ENCODE peak calls at places on chromosome 6, in seven cellular contexts. E is neural progenitor cell, S is mammary epithelial cell, F is IMR-90, M is fibroblast of lung, N is astrocyte, O is endothelial cell of umbilical vein. R is an unnamed sample.

GRCh38 chr6:31031095-31031494 is 20.8 kb downstream of the MUC22 start:
- DNase-seq in E (no peak), S (peak; percentile 29), F (no peak), M (no peak), N (no peak), O (no peak), R (no peak)

GRCh38 chr6:29696147-29697129 is 15.5 kb upstream of the ZFP57 start:
- DNase-seq in E (peak; percentile 49), S (peak; percentile 30), F (no peak), M (no peak), N (no peak), O (no peak), R (peak; percentile 44)

GRCh38 chr6:1524040-1524480 is 85.7 kb upstream of the FOXC1 start:
- DNase-seq in E (peak; percentile 84), S (peak; percentile 64), F (peak; percentile 33), M (peak; percentile 48), N (peak; percentile 20), O (peak; percentile 58), R (peak; percentile 80)

GRCh38 chr6:133918208-133918930 is 29.5 kb downstream of the TCF21 start:
- DNase-seq in E (no peak), S (no peak), F (no peak), M (no peak), N (no peak), O (no peak), R (no peak)

GRCh38 chr6:118864330-118865166 is 29.4 kb upstream of the ASF1A start:
- DNase-seq in E (no peak), S (no peak), F (no peak), M (peak; percentile 33), N (peak; percentile 12), O (peak; percentile 41), R (no peak)

GRCh38 chr6:8085053-8085511 is 17.3 kb downstream of the EEF1E1 start:
- DNase-seq in E (no peak), S (peak; percentile 93), F (peak; percentile 95), M (peak; percentile 93), N (peak; percentile 90), O (peak; percentile 91), R (peak; percentile 92)

GRCh38 chr6:168058691-168059551 is 20.1 kb downstream of the FRMD1 start:
- DNase-seq in E (peak; percentile 27), S (no peak), F (no peak), M (no peak), N (no peak), O (no peak), R (no peak)

GRCh38 chr6:80197474-80197873 is 91.0 kb downstream of the BCKDHB start:
- DNase-seq in E (no peak), S (peak; percentile 25), F (peak; percentile 10), M (peak; percentile 64), N (peak; percentile 48), O (no peak), R (peak; percentile 67)

GRCh38 chr6:109296971-109297372 is 85.3 kb downstream of the CD164 start:
- DNase-seq in E (no peak), S (no peak), F (no peak), M (no peak), N (no peak), O (no peak), R (no peak)

GRCh38 chr6:133132583-133132982 is 108.6 kb upstream of the EYA4 start:
- DNase-seq in E (peak; percentile 21), S (no peak), F (no peak), M (no peak), N (no peak), O (no peak), R (no peak)

GRCh38 chr6:105120570-105120969 is 59.2 kb downstream of the POPDC3 start:
- DNase-seq in E (no peak), S (no peak), F (peak; percentile 5), M (no peak), N (no peak), O (no peak), R (no peak)

GRCh38 chr6:113825776-113826175 is 31.4 kb upstream of the MARCKS start:
- DNase-seq in E (peak; percentile 20), S (no peak), F (peak; percentile 84), M (peak; percentile 93), N (peak; percentile 91), O (no peak), R (peak; percentile 85)

GRCh38 chr6:37127961-37128862 is 41.7 kb upstream of the PIM1 start:
- DNase-seq in E (no peak), S (peak; percentile 18), F (peak; percentile 74), M (peak; percentile 77), N (peak; percentile 73), O (peak; percentile 28), R (peak; percentile 83)

GRCh38 chr6:30889921-30890645 is 5.8 kb downstream of the DDR1 start:
- DNase-seq in E (no peak), S (peak; percentile 93), F (no peak), M (peak; percentile 52), N (peak; percentile 37), O (no peak), R (no peak)

GRCh38 chr6:125871365-125871764 is 80.6 kb downstream of the NCOA7 start:
- DNase-seq in E (no peak), S (peak; percentile 50), F (peak; percentile 21), M (no peak), N (no peak), O (no peak), R (no peak)

GRCh38 chr6:64280569-64280968 is 645.0 kb downstream of the PHF3 start:
- DNase-seq in E (peak; percentile 57), S (no peak), F (peak; percentile 65), M (peak; percentile 3), N (no peak), O (peak; percentile 45), R (peak; percentile 47)

GRCh38 chr6:82959385-82959941 is 106.2 kb downstream of the UBE3D start:
- DNase-seq in E (peak; percentile 77), S (no peak), F (peak; percentile 70), M (peak; percentile 95), N (peak; percentile 94), O (no peak), R (peak; percentile 55)

GRCh38 chr6:144675231-144675861 is 390.2 kb downstream of the UTRN start:
- DNase-seq in E (no peak), S (peak; percentile 93), F (peak; percentile 52), M (peak; percentile 82), N (peak; percentile 81), O (peak; percentile 17), R (no peak)

GRCh38 chr6:82040405-82041221 is 206.9 kb downstream of the IBTK start:
- DNase-seq in E (peak; percentile 67), S (peak; percentile 24), F (peak; percentile 59), M (peak; percentile 48), N (peak; percentile 32), O (peak; percentile 72), R (peak; percentile 76)

GRCh38 chr6:158742988-158743651 is 76.0 kb downstream of the EZR start:
- DNase-seq in E (no peak), S (peak; percentile 77), F (no peak), M (peak; percentile 17), N (no peak), O (no peak), R (no peak)

GRCh38 chr6:26536571-26537159 is 1.5 kb upstream of the HMGN4 start:
- DNase-seq in E (peak; percentile 58), S (peak; percentile 26), F (peak; percentile 77), M (peak; percentile 79), N (peak; percentile 69), O (peak; percentile 58), R (peak; percentile 72)

GRCh38 chr6:34546551-34547321 is 9.4 kb downstream of the SPDEF start:
- DNase-seq in E (no peak), S (no peak), F (no peak), M (no peak), N (no peak), O (peak; percentile 18), R (peak; percentile 23)

GRCh38 chr6:55866110-55866509 is 9.3 kb downstream of the BMP5 start:
- DNase-seq in E (no peak), S (peak; percentile 76), F (no peak), M (peak; percentile 10), N (no peak), O (no peak), R (no peak)

GRCh38 chr6:111478064-111478476 is 4.9 kb downstream of the REV3L start:
- DNase-seq in E (no peak), S (peak; percentile 33), F (peak; percentile 55), M (peak; percentile 72), N (peak; percentile 61), O (peak; percentile 65), R (peak; percentile 61)

GRCh38 chr6:147776631-147777030 is 268.1 kb downstream of the SAMD5 start:
- DNase-seq in E (no peak), S (no peak), F (no peak), M (no peak), N (no peak), O (no peak), R (no peak)

GRCh38 chr6:119736680-119737079 is 387.1 kb upstream of the MAN1A1 start:
- DNase-seq in E (no peak), S (no peak), F (no peak), M (no peak), N (no peak), O (no peak), R (no peak)

GRCh38 chr6:166381733-166382499 is 824 bp downstream of the MPC1 start:
- DNase-seq in E (peak; percentile 73), S (peak; percentile 72), F (peak; percentile 46), M (peak; percentile 48), N (peak; percentile 19), O (peak; percentile 31), R (peak; percentile 78)

GRCh38 chr6:27188885-27189418 is 58.5 kb upstream of the PRSS16 start:
- DNase-seq in E (peak; percentile 91), S (peak; percentile 71), F (peak; percentile 83), M (peak; percentile 73), N (peak; percentile 57), O (peak; percentile 83), R (peak; percentile 88)

GRCh38 chr6:22827760-22828159 is 258.4 kb downstream of the HDGFL1 start:
- DNase-seq in E (no peak), S (no peak), F (peak; percentile 28), M (peak; percentile 61), N (peak; percentile 47), O (no peak), R (peak; percentile 32)

DNA sequence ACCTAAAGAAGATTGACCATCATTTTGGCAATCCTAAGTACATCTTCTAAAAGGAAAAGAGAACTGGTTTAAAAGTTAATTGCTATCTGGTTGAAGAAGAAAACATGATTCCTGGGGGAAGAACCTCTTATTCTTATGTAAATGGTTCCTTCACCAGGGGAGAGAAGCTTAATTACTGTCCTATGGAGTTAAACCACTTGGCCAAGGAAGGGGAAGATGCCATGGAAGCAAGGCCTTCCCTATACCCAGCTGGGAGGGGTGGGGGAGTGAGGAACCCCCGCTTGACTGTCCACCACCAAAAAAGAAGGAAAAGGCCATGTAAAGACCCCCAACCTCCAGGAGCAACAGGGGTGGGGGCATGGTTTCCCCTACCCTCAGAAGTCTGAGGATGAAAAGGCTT is 962.1 kb downstream of the GRIK2 start:
- DNase-seq in E (no peak), S (no peak), F (no peak), M (no peak), N (no peak), O (no peak), R (no peak)
- H2AFZ ChIP-seq in E (no peak overlapping the region), S (no peak overlapping the region), F (no peak overlapping the region), M (no peak overlapping the region), N (no peak overlapping the region), O (no peak overlapping the region), R (no peak overlapping the region)

GRCh38 chr6:139433647-139434419 is 59.4 kb upstream of the CITED2 start:
- DNase-seq in E (no peak), S (no peak), F (peak; percentile 73), M (peak; percentile 34), N (peak; percentile 27), O (peak; percentile 6), R (peak; percentile 53)
- H3K9ac ChIP-seq in E (no peak overlapping the region), S (no peak overlapping the region), F (no peak overlapping the region), M (no peak overlapping the region), N (no peak overlapping the region), O (no peak overlapping the region), R (no peak overlapping the region)

GRCh38 chr6:91442342-91442741 is 855.5 kb upstream of the MAP3K7 start:
- DNase-seq in E (no peak), S (no peak), F (no peak), M (no peak), N (no peak), O (no peak), R (no peak)
- H2AFZ ChIP-seq in E (no peak overlapping the region), S (no peak overlapping the region), F (peak overlapping the region; percentile 74), M (no peak overlapping the region), N (no peak overlapping the region), O (peak overlapping the region; percentile 55), R (no peak overlapping the region)

GRCh38 chr6:33112148-33112547 is 36.4 kb downstream of the HLA-DPB1 start:
- DNase-seq in E (no peak), S (peak; percentile 36), F (peak; percentile 55), M (peak; percentile 48), N (peak; percentile 37), O (peak; percentile 78), R (peak; percentile 74)
- H3K9ac ChIP-seq in E (no peak overlapping the region), S (no peak overlapping the region), F (no peak overlapping the region), M (no peak overlapping the region), N (no peak overlapping the region), O (no peak overlapping the region), R (no peak overlapping the region)